ENCODE peak calls at places on chromosomes 11 and 22, in nine cellular contexts. One of them, this sample, is unnamed.

GRCh38 chr11:61694971-61695706 is 14.9 kb downstream of the DAGLA start:
- DNase-seq in naive thymus-derived CD8-positive, alpha-beta T cell: no peak
- DNase-seq in OCI-LY7: no peak
- DNase-seq in omental fat pad: no peak
- DNase-seq in sigmoid colon: peak; percentile 92
- DNase-seq in A549: no peak
- DNase-seq in DMS53: peak; percentile 63
- DNase-seq in activated CD4-positive, alpha-beta T cell treated with anti-CD3 and anti-CD28 coated beads for 1 hour: no peak
- DNase-seq in T1000: no peak
- DNase-seq in this sample: no peak

GRCh38 chr11:61949169-61950034 is 749 bp upstream of the BEST1 start:
- DNase-seq in DMS53: peak; percentile 65
- DNase-seq in OCI-LY7: peak; percentile 71
- DNase-seq in T1000: no peak
- DNase-seq in activated CD4-positive, alpha-beta T cell treated with anti-CD3 and anti-CD28 coated beads for 1 hour: no peak
- DNase-seq in omental fat pad: no peak
- DNase-seq in A549: peak; percentile 71
- DNase-seq in sigmoid colon: peak; percentile 95
- DNase-seq in naive thymus-derived CD8-positive, alpha-beta T cell: no peak
- DNase-seq in this sample: no peak

GRCh38 chr11:31806944-31807790 is 4.0 kb downstream of the PAX6 start:
- DNase-seq in OCI-LY7: no peak
- DNase-seq in DMS53: no peak
- DNase-seq in A549: no peak
- DNase-seq in omental fat pad: no peak
- DNase-seq in T1000: no peak
- DNase-seq in naive thymus-derived CD8-positive, alpha-beta T cell: no peak
- DNase-seq in sigmoid colon: no peak
- DNase-seq in activated CD4-positive, alpha-beta T cell treated with anti-CD3 and anti-CD28 coated beads for 1 hour: no peak
- DNase-seq in this sample: no peak

GRCh38 chr11:42465613-42466012 is 846.2 kb upstream of the API5 start:
- DNase-seq in sigmoid colon: no peak
- DNase-seq in omental fat pad: no peak
- DNase-seq in OCI-LY7: no peak
- DNase-seq in T1000: no peak
- DNase-seq in A549: no peak
- DNase-seq in naive thymus-derived CD8-positive, alpha-beta T cell: no peak
- DNase-seq in activated CD4-positive, alpha-beta T cell treated with anti-CD3 and anti-CD28 coated beads for 1 hour: no peak
- DNase-seq in DMS53: peak; percentile 89
- DNase-seq in this sample: no peak

GRCh38 chr11:68890490-68891231 is 13.0 kb downstream of the MRPL21 start:
- DNase-seq in OCI-LY7: no peak
- DNase-seq in sigmoid colon: peak; percentile 92
- DNase-seq in naive thymus-derived CD8-positive, alpha-beta T cell: no peak
- DNase-seq in omental fat pad: no peak
- DNase-seq in A549: no peak
- DNase-seq in DMS53: no peak
- DNase-seq in T1000: peak; percentile 89
- DNase-seq in activated CD4-positive, alpha-beta T cell treated with anti-CD3 and anti-CD28 coated beads for 1 hour: no peak
- DNase-seq in this sample: no peak

GRCh38 chr11:2862395-2862949 is 23.1 kb downstream of the CDKN1C start:
- DNase-seq in T1000: no peak
- DNase-seq in omental fat pad: no peak
- DNase-seq in DMS53: no peak
- DNase-seq in sigmoid colon: no peak
- DNase-seq in activated CD4-positive, alpha-beta T cell treated with anti-CD3 and anti-CD28 coated beads for 1 hour: no peak
- DNase-seq in naive thymus-derived CD8-positive, alpha-beta T cell: no peak
- DNase-seq in A549: no peak
- DNase-seq in OCI-LY7: no peak
- DNase-seq in this sample: no peak

GRCh38 chr11:66728760-66729385 is at the start of gene SPTBN2:
- DNase-seq in sigmoid colon: peak; percentile 60
- DNase-seq in T1000: no peak
- DNase-seq in A549: no peak
- DNase-seq in DMS53: peak; percentile 78
- DNase-seq in activated CD4-positive, alpha-beta T cell treated with anti-CD3 and anti-CD28 coated beads for 1 hour: no peak
- DNase-seq in naive thymus-derived CD8-positive, alpha-beta T cell: no peak
- DNase-seq in omental fat pad: no peak
- DNase-seq in OCI-LY7: peak; percentile 36
- DNase-seq in this sample: no peak

GRCh38 chr22:49772692-49773091 is 55.0 kb downstream of the BRD1 start:
- DNase-seq in DMS53: no peak
- DNase-seq in A549: no peak
- DNase-seq in activated CD4-positive, alpha-beta T cell treated with anti-CD3 and anti-CD28 coated beads for 1 hour: no peak
- DNase-seq in omental fat pad: no peak
- DNase-seq in T1000: no peak
- DNase-seq in sigmoid colon: no peak
- DNase-seq in naive thymus-derived CD8-positive, alpha-beta T cell: peak; percentile 28
- DNase-seq in OCI-LY7: no peak
- DNase-seq in this sample: no peak

GRCh38 chr11:66316849-66317251 is at the start of gene CD248:
- DNase-seq in DMS53: peak; percentile 64
- DNase-seq in omental fat pad: no peak
- DNase-seq in OCI-LY7: no peak
- DNase-seq in A549: no peak
- DNase-seq in naive thymus-derived CD8-positive, alpha-beta T cell: peak; percentile 75
- DNase-seq in activated CD4-positive, alpha-beta T cell treated with anti-CD3 and anti-CD28 coated beads for 1 hour: no peak
- DNase-seq in sigmoid colon: peak; percentile 92
- DNase-seq in T1000: no peak
- DNase-seq in this sample: peak; percentile 45

GRCh38 chr22:38205261-38206128 is 3.7 kb downstream of the MAFF start:
- DNase-seq in DMS53: no peak
- DNase-seq in T1000: no peak
- DNase-seq in A549: no peak
- DNase-seq in naive thymus-derived CD8-positive, alpha-beta T cell: no peak
- DNase-seq in activated CD4-positive, alpha-beta T cell treated with anti-CD3 and anti-CD28 coated beads for 1 hour: no peak
- DNase-seq in OCI-LY7: no peak
- DNase-seq in sigmoid colon: peak; percentile 94
- DNase-seq in omental fat pad: no peak
- DNase-seq in this sample: no peak

GRCh38 chr11:99585606-99586005 is 564.9 kb downstream of the CNTN5 start:
- DNase-seq in sigmoid colon: no peak
- DNase-seq in A549: no peak
- DNase-seq in T1000: no peak
- DNase-seq in DMS53: no peak
- DNase-seq in activated CD4-positive, alpha-beta T cell treated with anti-CD3 and anti-CD28 coated beads for 1 hour: no peak
- DNase-seq in OCI-LY7: no peak
- DNase-seq in omental fat pad: no peak
- DNase-seq in naive thymus-derived CD8-positive, alpha-beta T cell: no peak
- DNase-seq in this sample: no peak

GRCh38 chr11:126408901-126409670 is 53.6 kb downstream of the ST3GAL4 start:
- DNase-seq in sigmoid colon: no peak
- DNase-seq in A549: no peak
- DNase-seq in naive thymus-derived CD8-positive, alpha-beta T cell: no peak
- DNase-seq in activated CD4-positive, alpha-beta T cell treated with anti-CD3 and anti-CD28 coated beads for 1 hour: no peak
- DNase-seq in DMS53: no peak
- DNase-seq in OCI-LY7: no peak
- DNase-seq in omental fat pad: no peak
- DNase-seq in T1000: no peak
- DNase-seq in this sample: no peak

GRCh38 chr11:73795925-73796632 is 8.4 kb downstream of the MRPL48 start:
- DNase-seq in T1000: no peak
- DNase-seq in A549: peak; percentile 28
- DNase-seq in sigmoid colon: no peak
- DNase-seq in omental fat pad: no peak
- DNase-seq in DMS53: no peak
- DNase-seq in naive thymus-derived CD8-positive, alpha-beta T cell: no peak
- DNase-seq in activated CD4-positive, alpha-beta T cell treated with anti-CD3 and anti-CD28 coated beads for 1 hour: no peak
- DNase-seq in OCI-LY7: no peak
- DNase-seq in this sample: no peak

GRCh38 chr22:31046591-31047226 is 34.4 kb upstream of the SMTN start:
- DNase-seq in OCI-LY7: no peak
- DNase-seq in T1000: no peak
- DNase-seq in A549: no peak
- DNase-seq in DMS53: peak; percentile 64
- DNase-seq in sigmoid colon: peak; percentile 86
- DNase-seq in activated CD4-positive, alpha-beta T cell treated with anti-CD3 and anti-CD28 coated beads for 1 hour: no peak
- DNase-seq in omental fat pad: no peak
- DNase-seq in naive thymus-derived CD8-positive, alpha-beta T cell: no peak
- DNase-seq in this sample: no peak

GRCh38 chr11:77705195-77705876 is 67.7 kb upstream of the CLNS1A start:
- DNase-seq in T1000: no peak
- DNase-seq in naive thymus-derived CD8-positive, alpha-beta T cell: no peak
- DNase-seq in omental fat pad: no peak
- DNase-seq in activated CD4-positive, alpha-beta T cell treated with anti-CD3 and anti-CD28 coated beads for 1 hour: no peak
- DNase-seq in OCI-LY7: no peak
- DNase-seq in DMS53: peak; percentile 63
- DNase-seq in sigmoid colon: no peak
- DNase-seq in A549: peak; percentile 51
- DNase-seq in this sample: no peak

GRCh38 chr11:57379732-57380131 is 1.2 kb downstream of the PRG3 start:
- DNase-seq in A549: peak; percentile 48
- DNase-seq in DMS53: no peak
- DNase-seq in activated CD4-positive, alpha-beta T cell treated with anti-CD3 and anti-CD28 coated beads for 1 hour: no peak
- DNase-seq in naive thymus-derived CD8-positive, alpha-beta T cell: no peak
- DNase-seq in T1000: no peak
- DNase-seq in OCI-LY7: no peak
- DNase-seq in omental fat pad: no peak
- DNase-seq in sigmoid colon: no peak
- DNase-seq in this sample: no peak

GRCh38 chr11:32610926-32611325 is 27.3 kb downstream of the EIF3M start:
- DNase-seq in OCI-LY7: no peak
- DNase-seq in naive thymus-derived CD8-positive, alpha-beta T cell: no peak
- DNase-seq in DMS53: no peak
- DNase-seq in sigmoid colon: no peak
- DNase-seq in activated CD4-positive, alpha-beta T cell treated with anti-CD3 and anti-CD28 coated beads for 1 hour: no peak
- DNase-seq in T1000: no peak
- DNase-seq in A549: no peak
- DNase-seq in omental fat pad: no peak
- DNase-seq in this sample: no peak

This sample was measured in stimulated activated naive CD8-positive, alpha-beta T cell treated with anti-CD3 and anti-CD28 coated beads, Interleukin-15, amount 100 ng/mL, for 72 hours.